ENCODE peak calls at places on chromosomes 2 and 18, in seven cellular contexts. One of them, this sample, is unnamed.

GRCh38 chr2:3179208-3179607 is 198.4 kb downstream of the EIPR1 start:
- DNase-seq in Calu3: no peak
- DNase-seq in mesendoderm: peak; percentile 58
- DNase-seq in C1 segment of cervical spinal cord: no peak
- DNase-seq in HTR-8/SVneo: no peak
- DNase-seq in fibroblast of lung: no peak
- DNase-seq in left lobe of liver: no peak
- DNase-seq in this sample: no peak

GRCh38 chr2:8848328-8849100 is 11.1 kb upstream of the KIDINS220 start:
- DNase-seq in Calu3: no peak
- DNase-seq in mesendoderm: no peak
- DNase-seq in C1 segment of cervical spinal cord: no peak
- DNase-seq in HTR-8/SVneo: no peak
- DNase-seq in fibroblast of lung: no peak
- DNase-seq in left lobe of liver: no peak
- DNase-seq in this sample: no peak

GRCh38 chr18:49161627-49162026 is 210.9 kb upstream of the SMAD7 start:
- DNase-seq in Calu3: no peak
- DNase-seq in mesendoderm: no peak
- DNase-seq in C1 segment of cervical spinal cord: no peak
- DNase-seq in HTR-8/SVneo: no peak
- DNase-seq in fibroblast of lung: peak; percentile 89
- DNase-seq in left lobe of liver: no peak
- DNase-seq in this sample: no peak

GRCh38 chr2:112187805-112188596 is 49.8 kb downstream of the FBLN7 start:
- DNase-seq in Calu3: no peak
- DNase-seq in mesendoderm: peak; percentile 30
- DNase-seq in C1 segment of cervical spinal cord: no peak
- DNase-seq in HTR-8/SVneo: no peak
- DNase-seq in fibroblast of lung: peak; percentile 24
- DNase-seq in left lobe of liver: no peak
- DNase-seq in this sample: no peak

GRCh38 chr18:58669731-58670379 is 1.4 kb upstream of the MALT1 start:
- DNase-seq in Calu3: peak; percentile 28
- DNase-seq in mesendoderm: no peak
- DNase-seq in C1 segment of cervical spinal cord: no peak
- DNase-seq in HTR-8/SVneo: peak; percentile 28
- DNase-seq in fibroblast of lung: peak; percentile 92
- DNase-seq in left lobe of liver: no peak
- DNase-seq in this sample: no peak

GRCh38 chr18:3655637-3656050 is 205.7 kb downstream of the TGIF1 start:
- DNase-seq in Calu3: peak; percentile 29
- DNase-seq in mesendoderm: no peak
- DNase-seq in C1 segment of cervical spinal cord: no peak
- DNase-seq in HTR-8/SVneo: no peak
- DNase-seq in fibroblast of lung: no peak
- DNase-seq in left lobe of liver: no peak
- DNase-seq in this sample: no peak

GRCh38 chr2:120551540-120551939 is 184.1 kb upstream of the GLI2 start:
- DNase-seq in Calu3: no peak
- DNase-seq in mesendoderm: no peak
- DNase-seq in C1 segment of cervical spinal cord: no peak
- DNase-seq in HTR-8/SVneo: no peak
- DNase-seq in fibroblast of lung: no peak
- DNase-seq in left lobe of liver: no peak
- DNase-seq in this sample: no peak

GRCh38 chr2:127486247-127486912 is 39.9 kb downstream of the IWS1 start:
- DNase-seq in Calu3: no peak
- DNase-seq in mesendoderm: no peak
- DNase-seq in C1 segment of cervical spinal cord: no peak
- DNase-seq in HTR-8/SVneo: no peak
- DNase-seq in fibroblast of lung: peak; percentile 34
- DNase-seq in left lobe of liver: no peak
- DNase-seq in this sample: no peak

GRCh38 chr2:68319397-68320117 is at the start of gene CNRIP1:
- DNase-seq in Calu3: no peak
- DNase-seq in mesendoderm: peak; percentile 61
- DNase-seq in C1 segment of cervical spinal cord: peak; percentile 59
- DNase-seq in HTR-8/SVneo: peak; percentile 79
- DNase-seq in fibroblast of lung: peak; percentile 77
- DNase-seq in left lobe of liver: peak; percentile 50
- DNase-seq in this sample: peak; percentile 87

GRCh38 chr2:95058989-95059601 is 33.6 kb downstream of the MAL start:
- DNase-seq in Calu3: no peak
- DNase-seq in mesendoderm: no peak
- DNase-seq in C1 segment of cervical spinal cord: no peak
- DNase-seq in HTR-8/SVneo: no peak
- DNase-seq in fibroblast of lung: no peak
- DNase-seq in left lobe of liver: no peak
- DNase-seq in this sample: no peak

GRCh38 chr2:23900133-23900926 is 26.6 kb downstream of the ATAD2B start:
- DNase-seq in Calu3: peak; percentile 21
- DNase-seq in mesendoderm: no peak
- DNase-seq in C1 segment of cervical spinal cord: no peak
- DNase-seq in HTR-8/SVneo: peak; percentile 35
- DNase-seq in fibroblast of lung: peak; percentile 60
- DNase-seq in left lobe of liver: no peak
- DNase-seq in this sample: no peak

GRCh38 chr2:148654414-148654813 is 9.9 kb downstream of the EPC2 start:
- DNase-seq in Calu3: no peak
- DNase-seq in mesendoderm: no peak
- DNase-seq in C1 segment of cervical spinal cord: no peak
- DNase-seq in HTR-8/SVneo: no peak
- DNase-seq in fibroblast of lung: no peak
- DNase-seq in left lobe of liver: no peak
- DNase-seq in this sample: no peak

GRCh38 chr2:212135739-212136138 is 402.9 kb downstream of the ERBB4 start:
- DNase-seq in Calu3: no peak
- DNase-seq in mesendoderm: no peak
- DNase-seq in C1 segment of cervical spinal cord: no peak
- DNase-seq in HTR-8/SVneo: no peak
- DNase-seq in fibroblast of lung: peak; percentile 28
- DNase-seq in left lobe of liver: no peak
- DNase-seq in this sample: no peak

GRCh38 chr2:226649871-226650660 is 149.6 kb downstream of the IRS1 start:
- DNase-seq in Calu3: peak; percentile 87
- DNase-seq in mesendoderm: peak; percentile 88
- DNase-seq in C1 segment of cervical spinal cord: no peak
- DNase-seq in HTR-8/SVneo: peak; percentile 82
- DNase-seq in fibroblast of lung: peak; percentile 99
- DNase-seq in left lobe of liver: no peak
- DNase-seq in this sample: peak; percentile 41

GRCh38 chr2:152472524-152472923 is 137.6 kb downstream of the FMNL2 start:
- DNase-seq in Calu3: no peak
- DNase-seq in mesendoderm: peak; percentile 49
- DNase-seq in C1 segment of cervical spinal cord: no peak
- DNase-seq in HTR-8/SVneo: no peak
- DNase-seq in fibroblast of lung: no peak
- DNase-seq in left lobe of liver: no peak
- DNase-seq in this sample: no peak

GRCh38 chr2:63053889-63054725 is 3.5 kb downstream of the OTX1 start:
- DNase-seq in Calu3: no peak
- DNase-seq in mesendoderm: peak; percentile 91
- DNase-seq in C1 segment of cervical spinal cord: no peak
- DNase-seq in HTR-8/SVneo: no peak
- DNase-seq in fibroblast of lung: no peak
- DNase-seq in left lobe of liver: no peak
- DNase-seq in this sample: no peak

GRCh38 chr2:99377879-99378278 is 40.7 kb downstream of the EIF5B start:
- DNase-seq in Calu3: no peak
- DNase-seq in mesendoderm: no peak
- DNase-seq in C1 segment of cervical spinal cord: no peak
- DNase-seq in HTR-8/SVneo: no peak
- DNase-seq in fibroblast of lung: no peak
- DNase-seq in left lobe of liver: no peak
- DNase-seq in this sample: no peak

GRCh38 chr2:75356857-75357256 is 157.5 kb upstream of the TACR1 start:
- DNase-seq in Calu3: no peak
- DNase-seq in mesendoderm: no peak
- DNase-seq in C1 segment of cervical spinal cord: no peak
- DNase-seq in HTR-8/SVneo: no peak
- DNase-seq in fibroblast of lung: no peak
- DNase-seq in left lobe of liver: no peak
- DNase-seq in this sample: no peak

GRCh38 chr2:119241205-119241532 is 17.5 kb downstream of the STEAP3 start:
- DNase-seq in Calu3: no peak
- DNase-seq in mesendoderm: no peak
- DNase-seq in C1 segment of cervical spinal cord: no peak
- DNase-seq in HTR-8/SVneo: no peak
- DNase-seq in fibroblast of lung: no peak
- DNase-seq in left lobe of liver: no peak
- DNase-seq in this sample: no peak

GRCh38 chr2:200662727-200663126 is 76.9 kb downstream of the AOX1 start:
- DNase-seq in Calu3: peak; percentile 12
- DNase-seq in mesendoderm: peak; percentile 77
- DNase-seq in C1 segment of cervical spinal cord: no peak
- DNase-seq in HTR-8/SVneo: peak; percentile 77
- DNase-seq in fibroblast of lung: peak; percentile 65
- DNase-seq in left lobe of liver: no peak
- DNase-seq in this sample: no peak

GRCh38 chr2:197028230-197028629 is 101.7 kb upstream of the PGAP1 start:
- DNase-seq in Calu3: peak; percentile 27
- DNase-seq in mesendoderm: peak; percentile 69
- DNase-seq in C1 segment of cervical spinal cord: no peak
- DNase-seq in HTR-8/SVneo: peak; percentile 79
- DNase-seq in fibroblast of lung: peak; percentile 88
- DNase-seq in left lobe of liver: no peak
- DNase-seq in this sample: no peak

GRCh38 chr2:113965644-113966043 is 75.8 kb downstream of the ACTR3 start:
- DNase-seq in Calu3: peak; percentile 60
- DNase-seq in mesendoderm: peak; percentile 84
- DNase-seq in C1 segment of cervical spinal cord: no peak
- DNase-seq in HTR-8/SVneo: no peak
- DNase-seq in fibroblast of lung: peak; percentile 39
- DNase-seq in left lobe of liver: no peak
- DNase-seq in this sample: no peak

GRCh38 chr2:168639501-168639900 is 162.9 kb upstream of the NOSTRIN start:
- DNase-seq in Calu3: no peak
- DNase-seq in mesendoderm: peak; percentile 94
- DNase-seq in C1 segment of cervical spinal cord: no peak
- DNase-seq in HTR-8/SVneo: no peak
- DNase-seq in fibroblast of lung: peak; percentile 78
- DNase-seq in left lobe of liver: no peak
- DNase-seq in this sample: peak; percentile 89

GRCh38 chr2:65728477-65729180 is 296.2 kb upstream of the SPRED2 start:
- DNase-seq in Calu3: peak; percentile 58
- DNase-seq in mesendoderm: no peak
- DNase-seq in C1 segment of cervical spinal cord: no peak
- DNase-seq in HTR-8/SVneo: no peak
- DNase-seq in fibroblast of lung: no peak
- DNase-seq in left lobe of liver: no peak
- DNase-seq in this sample: no peak

GRCh38 chr2:76270356-76270755 is 559.6 kb upstream of the GCFC2 start:
- DNase-seq in Calu3: no peak
- DNase-seq in mesendoderm: no peak
- DNase-seq in C1 segment of cervical spinal cord: no peak
- DNase-seq in HTR-8/SVneo: no peak
- DNase-seq in fibroblast of lung: no peak
- DNase-seq in left lobe of liver: no peak
- DNase-seq in this sample: no peak

GRCh38 chr2:167678158-167678557 is 569.2 kb downstream of the STK39 start:
- DNase-seq in Calu3: no peak
- DNase-seq in mesendoderm: no peak
- DNase-seq in C1 segment of cervical spinal cord: no peak
- DNase-seq in HTR-8/SVneo: no peak
- DNase-seq in fibroblast of lung: no peak
- DNase-seq in left lobe of liver: no peak
- DNase-seq in this sample: no peak

GRCh38 chr2:104847821-104848160 is 6.1 kb upstream of the POU3F3 start:
- DNase-seq in Calu3: no peak
- DNase-seq in mesendoderm: no peak
- DNase-seq in C1 segment of cervical spinal cord: no peak
- DNase-seq in HTR-8/SVneo: no peak
- DNase-seq in fibroblast of lung: no peak
- DNase-seq in left lobe of liver: no peak
- DNase-seq in this sample: no peak

GRCh38 chr2:176545627-176546026 is 276.4 kb downstream of the MTX2 start:
- DNase-seq in Calu3: no peak
- DNase-seq in mesendoderm: no peak
- DNase-seq in C1 segment of cervical spinal cord: no peak
- DNase-seq in HTR-8/SVneo: no peak
- DNase-seq in fibroblast of lung: no peak
- DNase-seq in left lobe of liver: no peak
- DNase-seq in this sample: no peak

GRCh38 chr2:99621106-99621505 is 131.3 kb upstream of the REV1 start:
- DNase-seq in Calu3: no peak
- DNase-seq in mesendoderm: no peak
- DNase-seq in C1 segment of cervical spinal cord: no peak
- DNase-seq in HTR-8/SVneo: no peak
- DNase-seq in fibroblast of lung: no peak
- DNase-seq in left lobe of liver: no peak
- DNase-seq in this sample: no peak

GRCh38 chr2:42029639-42030195 is 18.1 kb upstream of the PKDCC start:
- DNase-seq in Calu3: no peak
- DNase-seq in mesendoderm: peak; percentile 61
- DNase-seq in C1 segment of cervical spinal cord: no peak
- DNase-seq in HTR-8/SVneo: no peak
- DNase-seq in fibroblast of lung: no peak
- DNase-seq in left lobe of liver: no peak
- DNase-seq in this sample: no peak

GRCh38 chr18:32707153-32707552 is 65.7 kb downstream of the KLHL14 start:
- DNase-seq in Calu3: peak; percentile 5
- DNase-seq in mesendoderm: peak; percentile 24
- DNase-seq in C1 segment of cervical spinal cord: no peak
- DNase-seq in HTR-8/SVneo: no peak
- DNase-seq in fibroblast of lung: no peak
- DNase-seq in left lobe of liver: no peak
- DNase-seq in this sample: no peak

GRCh38 chr2:38499921-38500634 is 102.7 kb downstream of the HNRNPLL start:
- DNase-seq in Calu3: no peak
- DNase-seq in mesendoderm: peak; percentile 93
- DNase-seq in C1 segment of cervical spinal cord: no peak
- DNase-seq in HTR-8/SVneo: no peak
- DNase-seq in fibroblast of lung: no peak
- DNase-seq in left lobe of liver: no peak
- DNase-seq in this sample: no peak

GRCh38 chr2:240249423-240250149 is 109.1 kb upstream of the OTOS start:
- DNase-seq in Calu3: no peak
- DNase-seq in mesendoderm: no peak
- DNase-seq in C1 segment of cervical spinal cord: no peak
- DNase-seq in HTR-8/SVneo: no peak
- DNase-seq in fibroblast of lung: no peak
- DNase-seq in left lobe of liver: no peak
- DNase-seq in this sample: peak; percentile 3

GRCh38 chr2:180630756-180631155 is 349.6 kb upstream of the UBE2E3 start:
- DNase-seq in Calu3: no peak
- DNase-seq in mesendoderm: no peak
- DNase-seq in C1 segment of cervical spinal cord: no peak
- DNase-seq in HTR-8/SVneo: no peak
- DNase-seq in fibroblast of lung: peak; percentile 63
- DNase-seq in left lobe of liver: no peak
- DNase-seq in this sample: no peak

GRCh38 chr2:165874445-165875039 is 79.0 kb downstream of the TTC21B start:
- DNase-seq in Calu3: peak; percentile 24
- DNase-seq in mesendoderm: peak; percentile 82
- DNase-seq in C1 segment of cervical spinal cord: no peak
- DNase-seq in HTR-8/SVneo: peak; percentile 39
- DNase-seq in fibroblast of lung: peak; percentile 61
- DNase-seq in left lobe of liver: no peak
- DNase-seq in this sample: no peak

GRCh38 chr2:229974271-229974670 is 52.0 kb downstream of the FBXO36 start:
- DNase-seq in Calu3: no peak
- DNase-seq in mesendoderm: peak; percentile 55
- DNase-seq in C1 segment of cervical spinal cord: no peak
- DNase-seq in HTR-8/SVneo: peak; percentile 10
- DNase-seq in fibroblast of lung: peak; percentile 80
- DNase-seq in left lobe of liver: no peak
- DNase-seq in this sample: no peak

GRCh38 chr2:217798743-217799552 is 203.8 kb downstream of the TNS1 start:
- DNase-seq in Calu3: no peak
- DNase-seq in mesendoderm: no peak
- DNase-seq in C1 segment of cervical spinal cord: no peak
- DNase-seq in HTR-8/SVneo: no peak
- DNase-seq in fibroblast of lung: no peak
- DNase-seq in left lobe of liver: peak; percentile 42
- DNase-seq in this sample: peak; percentile 34

GRCh38 chr2:84882775-84883550 is 2.1 kb upstream of the TRABD2A start:
- DNase-seq in Calu3: no peak
- DNase-seq in mesendoderm: no peak
- DNase-seq in C1 segment of cervical spinal cord: no peak
- DNase-seq in HTR-8/SVneo: no peak
- DNase-seq in fibroblast of lung: no peak
- DNase-seq in left lobe of liver: no peak
- DNase-seq in this sample: no peak

This sample was measured in heart right ventricle.